ENCODE peak calls at places on chromosomes 3 and 15, in seven cellular contexts. X is AG10803; C is suprapubic skin; B is activated CD8-positive, alpha-beta T cell treated with anti-CD3 and anti-CD28 coated beads for 36 hours; K is CD4-positive, alpha-beta T cell; T is ovary; L is endodermal cell. A is an unnamed sample.

GRCh38 chr3:60584250-60584649 is 667.0 kb downstream of the FHIT start:
- DNase-seq in X (peak; percentile 73), C (no peak), B (no peak), K (no peak), T (no peak), L (no peak), A (no peak)

GRCh38 chr3:125075738-125076137 is 19.9 kb upstream of the HEG1 start:
- DNase-seq in X (no peak), C (no peak), B (no peak), K (no peak), T (no peak), L (peak; percentile 78), A (peak; percentile 47)

GRCh38 chr3:28924744-28925360 is 356.0 kb upstream of the RBMS3 start:
- DNase-seq in X (peak; percentile 36), C (no peak), B (no peak), K (no peak), T (no peak), L (no peak), A (no peak)

GRCh38 chr3:113629941-113630340 is 66.5 kb downstream of the USF3 start:
- DNase-seq in X (no peak), C (no peak), B (no peak), K (no peak), T (no peak), L (no peak), A (no peak)

GRCh38 chr3:50317303-50317702 is 5.2 kb downstream of the HYAL2 start:
- DNase-seq in X (no peak), C (peak; percentile 78), B (no peak), K (no peak), T (no peak), L (peak; percentile 43), A (no peak)

GRCh38 chr3:65871305-65872141 is 167.2 kb downstream of the MAGI1 start:
- DNase-seq in X (no peak), C (no peak), B (no peak), K (no peak), T (peak; percentile 42), L (no peak), A (no peak)

GRCh38 chr15:99137111-99137546 is 32.2 kb downstream of the SYNM start:
- DNase-seq in X (no peak), C (no peak), B (no peak), K (no peak), T (no peak), L (peak; percentile 54), A (no peak)

GRCh38 chr3:194397757-194398312 is 1.2 kb downstream of the GP5 start:
- DNase-seq in X (no peak), C (no peak), B (peak; percentile 61), K (peak; percentile 42), T (no peak), L (peak; percentile 79), A (no peak)

GRCh38 chr3:194592798-194593752 is 40.1 kb downstream of the TMEM44 start:
- DNase-seq in X (peak; percentile 100), C (no peak), B (no peak), K (no peak), T (no peak), L (no peak), A (no peak)

GRCh38 chr3:141561426-141562034 is 74.7 kb downstream of the RASA2 start:
- DNase-seq in X (peak; percentile 76), C (no peak), B (peak; percentile 45), K (peak; percentile 19), T (no peak), L (peak; percentile 52), A (peak; percentile 50)

GRCh38 chr3:188394588-188394987 is 240.6 kb downstream of the LPP start:
- DNase-seq in X (peak; percentile 19), C (no peak), B (no peak), K (no peak), T (no peak), L (no peak), A (no peak)

GRCh38 chr3:194003128-194004057 is 132.6 kb upstream of the HES1 start:
- DNase-seq in X (peak; percentile 95), C (peak; percentile 95), B (peak; percentile 65), K (no peak), T (peak; percentile 92), L (peak; percentile 84), A (peak; percentile 50)

GRCh38 chr15:71651750-71652186 is 158.6 kb upstream of the NR2E3 start:
- DNase-seq in X (peak; percentile 53), C (no peak), B (peak; percentile 17), K (no peak), T (no peak), L (peak; percentile 83), A (peak; percentile 37)

GRCh38 chr3:186806173-186807055 is at the start of gene RFC4:
- DNase-seq in X (peak; percentile 48), C (peak; percentile 92), B (peak; percentile 88), K (peak; percentile 75), T (peak; percentile 83), L (peak; percentile 91), A (peak; percentile 61)

GRCh38 chr3:146813496-146813895 is 208.3 kb upstream of the PLSCR5 start:
- DNase-seq in X (peak; percentile 69), C (no peak), B (no peak), K (no peak), T (no peak), L (no peak), A (no peak)

GRCh38 chr3:45632956-45633355 is 38.4 kb downstream of the LIMD1 start:
- DNase-seq in X (no peak), C (no peak), B (no peak), K (no peak), T (no peak), L (no peak), A (no peak)

GRCh38 chr3:182908471-182908870 is 71.9 kb downstream of the DCUN1D1 start:
- DNase-seq in X (peak; percentile 9), C (no peak), B (no peak), K (no peak), T (no peak), L (no peak), A (no peak)

GRCh38 chr3:171781711-171782127 is 28.6 kb downstream of the PLD1 start:
- DNase-seq in X (no peak), C (no peak), B (no peak), K (no peak), T (no peak), L (no peak), A (no peak)

GRCh38 chr15:66893294-66893693 is 172.1 kb upstream of the SMAD3 start:
- DNase-seq in X (no peak), C (no peak), B (no peak), K (no peak), T (no peak), L (peak; percentile 24), A (no peak)

GRCh38 chr3:177330771-177331170 is 133.5 kb upstream of the TBL1XR1 start:
- DNase-seq in X (peak; percentile 66), C (no peak), B (no peak), K (no peak), T (no peak), L (peak; percentile 61), A (no peak)

DNA sequence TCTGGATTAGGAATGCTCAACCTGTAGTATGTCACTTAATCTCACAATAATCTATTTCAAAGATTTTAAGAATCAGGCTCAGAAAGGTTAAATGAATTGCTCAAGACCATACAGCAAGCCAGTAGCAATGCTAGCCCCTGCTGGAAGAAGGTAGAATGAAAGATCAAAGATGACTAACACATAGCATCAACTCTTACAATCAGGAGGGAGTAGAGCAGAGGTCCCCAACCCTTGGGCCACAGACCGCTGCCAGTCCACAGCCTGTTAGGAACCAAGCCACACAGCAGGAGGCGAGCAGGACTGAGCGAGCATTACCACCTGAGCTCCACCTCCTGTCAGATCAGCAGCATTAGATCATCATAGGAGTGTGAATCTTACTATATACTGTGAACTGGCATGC is 15.5 kb upstream of the GATM start:
- DNase-seq in X (no peak), C (no peak), B (peak; percentile 22), K (no peak), T (no peak), L (peak; percentile 69), A (no peak)
- TF ChIP-seq CTCF in X (peak; percentile 30), C (no peak), B (no peak), K (no peak), T (no peak), L (peak; percentile 70), A (no peak)

DNA sequence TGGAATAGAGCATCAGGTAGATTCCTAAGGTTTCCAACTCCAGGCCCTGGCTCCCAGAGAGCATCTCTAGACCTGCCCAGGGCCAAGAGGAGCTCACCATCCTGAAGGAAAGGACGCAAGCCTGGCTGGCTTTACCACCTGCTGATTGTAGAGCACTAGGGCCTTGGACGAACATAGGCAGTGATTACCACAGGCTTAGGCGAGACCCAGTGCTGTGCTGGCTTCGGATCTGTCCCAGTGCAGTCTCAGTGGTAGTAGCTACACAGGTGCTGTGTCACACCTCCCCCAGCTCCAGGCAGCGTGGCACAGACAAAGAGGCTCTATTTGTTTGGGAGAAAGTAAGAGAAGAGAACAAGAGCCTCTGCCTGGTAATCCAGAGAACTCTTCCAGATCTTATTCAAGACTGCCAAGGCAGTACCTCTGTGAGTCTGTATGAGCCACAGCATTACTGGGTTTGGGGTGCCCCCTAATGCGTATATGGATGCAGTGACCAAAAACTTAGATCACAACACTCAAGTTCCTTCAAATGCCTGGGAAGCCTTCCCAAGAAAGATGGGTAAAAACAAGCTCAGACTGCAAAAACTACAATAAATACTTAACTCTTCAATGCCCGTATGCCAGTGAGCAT is 25.4 kb downstream of the ISG20 start:
- DNase-seq in X (no peak), C (no peak), B (peak; percentile 75), K (peak; percentile 44), T (no peak), L (no peak), A (no peak)
- TF ChIP-seq CTCF in X (no peak), C (no peak), B (peak; percentile 55), K (peak; percentile 72), T (no peak), L (peak; percentile 43), A (no peak)

GRCh38 chr3:46860381-46861292 is 2.6 kb downstream of the MYL3 start:
- DNase-seq in X (no peak), C (peak; percentile 68), B (peak; percentile 56), K (no peak), T (peak; percentile 21), L (peak; percentile 75), A (peak; percentile 70)
- TF ChIP-seq CTCF in X (peak; percentile 38), C (no peak), B (peak; percentile 45), K (peak; percentile 24), T (no peak), L (peak; percentile 70), A (peak; percentile 58)

GRCh38 chr15:100383302-100384107 is 41.7 kb upstream of the ADAMTS17 start:
- DNase-seq in X (no peak), C (no peak), B (peak; percentile 36), K (no peak), T (peak; percentile 30), L (peak; percentile 80), A (peak; percentile 42)

GRCh38 chr15:100385300-100385699 is 43.5 kb upstream of the ADAMTS17 start:
- DNase-seq in X (no peak), C (no peak), B (no peak), K (no peak), T (no peak), L (no peak), A (no peak)

GRCh38 chr15:100384108-100384410 is 42.3 kb upstream of the ADAMTS17 start:
- DNase-seq in X (no peak), C (no peak), B (no peak), K (no peak), T (peak; percentile 16), L (no peak), A (no peak)
- TF ChIP-seq CTCF in X (no peak), C (no peak), B (no peak), K (no peak), T (no peak), L (no peak), A (no peak)

GRCh38 chr15:52568569-52569243 is at the start of gene ARPP19:
- DNase-seq in X (peak; percentile 89), C (peak; percentile 92), B (peak; percentile 90), K (peak; percentile 63), T (peak; percentile 86), L (peak; percentile 97), A (peak; percentile 79)
- TF ChIP-seq CTCF in X (no peak), C (no peak), B (no peak), K (peak; percentile 24), T (peak; percentile 9), L (peak; percentile 20), A (no peak)

GRCh38 chr3:107690522-107691138 is 167.9 kb downstream of the BBX start:
- DNase-seq in X (peak; percentile 71), C (no peak), B (no peak), K (no peak), T (no peak), L (no peak), A (no peak)
- TF ChIP-seq CTCF in X (peak; percentile 66), C (no peak), B (peak; percentile 58), K (peak; percentile 59), T (peak; percentile 29), L (peak; percentile 80), A (peak; percentile 69)